ENCODE peak calls at places on chromosome 6, in six cellular contexts. T is fibroblast of lung, W is heart left ventricle, R is RWPE1, M is fibroblast of pulmonary artery, N is bronchial epithelial cell. P is an unnamed sample.

GRCh38 chr6:105835373-105835772 is 250.8 kb upstream of the PRDM1 start:
- DNase-seq in W (no peak), T (peak), R (peak), M (peak), N (peak), P (peak)

GRCh38 chr6:105452924-105453756 is 50.3 kb upstream of the PREP start:
- DNase-seq in N (no peak), R (no peak), M (no peak), W (no peak), T (no peak), P (no peak)

GRCh38 chr6:146028250-146028789 is 542 bp upstream of the GRM1 start:
- DNase-seq in N (peak), T (peak), W (peak), R (peak), M (peak), P (peak)

GRCh38 chr6:24689964-24690363 is 23.1 kb downstream of the ACOT13 start:
- DNase-seq in N (no peak), M (no peak), T (peak), R (no peak), W (no peak), P (no peak)

GRCh38 chr6:31723245-31723979 is at the start of gene MPIG6B:
- DNase-seq in R (no peak), T (no peak), M (no peak), W (no peak), N (no peak), P (no peak)

GRCh38 chr6:91667596-91667995 is 1080.7 kb upstream of the MAP3K7 start:
- DNase-seq in R (no peak), W (no peak), T (no peak), M (no peak), N (no peak), P (no peak)

GRCh38 chr6:701215-701614 is 8.3 kb upstream of the EXOC2 start:
- DNase-seq in T (no peak), M (no peak), R (no peak), N (no peak), W (no peak), P (no peak)

GRCh38 chr6:112416885-112417284 is 69.8 kb downstream of the RFPL4B start:
- DNase-seq in N (no peak), M (no peak), T (peak), W (no peak), R (no peak), P (no peak)

GRCh38 chr6:7262746-7263335 is 50.2 kb downstream of the SSR1 start:
- DNase-seq in N (no peak), W (no peak), M (no peak), T (no peak), R (no peak), P (no peak)

GRCh38 chr6:15921243-15921642 is 207.6 kb upstream of the MYLIP start:
- DNase-seq in R (no peak), N (no peak), W (no peak), T (no peak), M (peak), P (no peak)

GRCh38 chr6:124793406-124793805 is 168.8 kb upstream of the RNF217 start:
- DNase-seq in W (no peak), N (no peak), M (peak), T (no peak), R (no peak), P (no peak)

GRCh38 chr6:68701159-68701558 is 66.1 kb downstream of the ADGRB3 start:
- DNase-seq in M (no peak), W (no peak), R (peak), N (peak), T (no peak), P (no peak)

GRCh38 chr6:158660331-158660730 is 10.5 kb downstream of the SYTL3 start:
- DNase-seq in M (no peak), T (no peak), N (peak), W (no peak), R (peak), P (no peak)

DNA sequence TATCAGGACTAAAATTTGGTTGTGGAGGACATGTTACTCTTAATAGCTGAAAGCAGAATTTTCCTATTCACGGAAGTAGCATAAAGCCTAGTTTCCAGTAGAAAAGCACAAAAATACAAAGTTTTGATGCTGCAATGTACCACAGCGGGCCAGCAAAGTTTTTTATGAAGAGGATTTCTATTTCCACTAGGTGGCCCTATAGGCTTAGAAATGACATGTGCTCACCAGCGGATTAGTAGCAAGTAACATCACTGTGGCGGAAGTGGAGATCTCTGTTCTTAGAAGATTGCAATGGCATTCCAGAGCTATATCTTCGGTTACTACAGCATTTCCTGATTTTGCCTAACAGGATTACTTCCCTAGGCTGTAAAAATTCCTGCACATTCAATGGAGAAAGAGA is 1219.0 kb upstream of the EYS start:
- DNase-seq in W (no peak), M (peak), R (no peak), T (peak), N (no peak), P (no peak)
- TF ChIP-seq CTCF in W (no peak), M (peak), R (peak), T (no peak), N (no peak), P (no peak)

GRCh38 chr6:67694127-67694526 is 941.0 kb upstream of the ADGRB3 start:
- DNase-seq in R (no peak), W (no peak), T (no peak), M (no peak), N (no peak), P (no peak)
- TF ChIP-seq CTCF in R (no peak), W (no peak), T (no peak), M (no peak), N (peak), P (peak)

GRCh38 chr6:74964871-74965441 is 240.9 kb downstream of the COL12A1 start:
- DNase-seq in M (peak), R (no peak), T (no peak), N (no peak), W (no peak), P (no peak)
- TF ChIP-seq CTCF in M (no peak), R (no peak), T (no peak), N (no peak), W (no peak), P (no peak)

DNA sequence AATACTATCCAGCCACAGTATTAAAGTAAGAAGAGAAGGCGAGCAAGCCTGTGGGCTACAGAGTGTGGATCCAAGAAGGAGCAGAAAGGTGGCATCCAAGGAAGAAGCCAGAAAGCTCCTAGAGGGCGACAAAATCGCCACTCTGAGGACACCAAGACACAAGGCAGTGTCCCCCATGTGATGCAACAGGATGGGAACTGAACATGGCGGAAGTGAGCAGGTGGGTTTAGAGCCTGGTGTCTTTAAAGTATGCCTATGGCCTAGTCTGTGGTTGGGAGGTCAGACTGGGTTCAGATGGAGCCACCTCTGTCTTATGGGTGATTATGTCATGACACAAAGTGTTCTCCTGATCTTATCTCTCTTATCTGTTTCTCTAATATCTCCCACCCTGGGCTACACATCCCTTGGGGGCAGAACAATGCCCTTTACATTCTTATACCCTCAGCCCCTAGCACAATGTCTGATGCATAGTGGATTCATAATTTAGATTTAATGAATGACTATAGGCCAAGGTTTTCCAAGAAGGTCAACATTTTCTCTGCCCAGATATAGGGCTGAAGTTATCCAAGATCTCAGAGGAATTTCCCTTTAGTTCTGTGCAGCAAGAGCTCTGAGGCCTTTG is 167.1 kb upstream of the AKIRIN2 start:
- DNase-seq in N (no peak), M (no peak), T (no peak), W (no peak), R (no peak), P (no peak)
- TF ChIP-seq CTCF in N (no peak), M (no peak), T (no peak), W (no peak), R (no peak), P (no peak)

DNA sequence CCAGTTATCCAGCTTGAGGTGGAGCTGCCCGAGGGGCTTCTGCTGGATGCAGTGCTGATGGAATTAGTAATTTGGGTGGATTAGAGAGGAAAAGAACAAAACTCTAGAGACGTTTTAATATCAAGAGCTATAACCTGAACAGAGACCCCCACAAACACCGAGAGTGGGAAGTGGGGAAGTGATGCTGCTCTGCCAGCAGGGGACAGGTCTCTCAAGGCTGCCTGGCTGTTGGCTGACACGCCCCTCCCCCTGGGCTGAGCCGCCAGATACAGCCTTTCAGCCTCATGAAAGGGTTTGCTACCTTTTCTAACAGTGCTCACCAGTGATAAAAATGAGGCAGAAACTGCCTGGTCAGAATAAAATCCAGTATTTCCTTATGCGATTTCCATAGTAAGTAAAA is 9.6 kb downstream of the LEMD2 start:
- DNase-seq in R (no peak), T (no peak), W (no peak), N (no peak), M (no peak), P (no peak)
- TF ChIP-seq CTCF in R (no peak), T (no peak), W (no peak), N (no peak), M (peak), P (peak)

GRCh38 chr6:168908887-168909286 is 344.8 kb downstream of the THBS2 start:
- DNase-seq in W (no peak), R (no peak), N (no peak), M (peak), T (peak), P (no peak)
- TF ChIP-seq CTCF in W (no peak), R (no peak), N (no peak), M (no peak), T (peak), P (no peak)

GRCh38 chr6:56312049-56312448 is 64.7 kb upstream of the COL21A1 start:
- DNase-seq in R (no peak), W (no peak), M (no peak), N (no peak), T (no peak), P (no peak)

GRCh38 chr6:56311525-56311924 is 64.1 kb upstream of the COL21A1 start:
- DNase-seq in N (no peak), M (no peak), W (no peak), R (no peak), T (no peak), P (no peak)

GRCh38 chr6:56318851-56319250 is 71.5 kb upstream of the COL21A1 start:
- DNase-seq in T (no peak), R (no peak), N (no peak), W (no peak), M (no peak), P (no peak)

GRCh38 chr6:56311086-56311485 is 63.7 kb upstream of the COL21A1 start:
- DNase-seq in W (no peak), M (peak), R (no peak), T (no peak), N (no peak), P (no peak)

GRCh38 chr6:56314683-56315523 is 67.5 kb upstream of the COL21A1 start:
- DNase-seq in M (peak), W (no peak), N (peak), R (peak), T (peak), P (no peak)
- TF ChIP-seq CTCF in M (peak), W (peak), N (peak), R (peak), T (peak), P (peak)

DNA sequence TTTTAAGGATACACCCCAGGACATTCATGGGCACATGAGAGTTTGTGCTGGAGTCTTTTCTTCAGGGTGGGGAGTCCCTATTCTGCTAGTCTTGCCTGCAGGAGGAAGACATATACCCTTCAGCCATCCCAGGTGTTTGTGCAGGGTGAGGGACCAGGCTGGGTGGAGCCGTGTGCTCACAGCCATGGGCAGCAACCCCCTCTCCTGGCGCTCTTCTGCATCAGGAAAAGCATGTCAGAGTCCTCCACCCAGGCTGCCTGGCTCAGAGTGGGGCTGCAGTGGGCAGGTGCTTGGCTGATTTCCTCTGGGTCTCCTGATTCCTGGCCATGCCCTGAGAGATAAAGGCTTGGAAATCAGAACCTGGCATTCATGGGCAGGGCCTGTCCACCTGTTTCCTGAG is 22.7 kb upstream of the MLN start:
- DNase-seq in R (no peak), M (no peak), N (no peak), T (no peak), W (no peak), P (no peak)
- TF ChIP-seq CTCF in R (no peak), M (no peak), N (no peak), T (no peak), W (no peak), P (no peak)

GRCh38 chr6:170136541-170137175 is 154.2 kb downstream of the DLL1 start:
- DNase-seq in W (no peak), R (no peak), N (no peak), T (no peak), M (no peak), P (no peak)

GRCh38 chr6:170139531-170139930 is 151.3 kb downstream of the DLL1 start:
- DNase-seq in T (no peak), R (no peak), N (no peak), M (no peak), W (no peak), P (no peak)

GRCh38 chr6:170140129-170140528 is 150.7 kb downstream of the DLL1 start:
- DNase-seq in W (no peak), N (no peak), T (no peak), R (no peak), M (no peak), P (no peak)

GRCh38 chr6:170137176-170137891 is 153.5 kb downstream of the DLL1 start:
- DNase-seq in R (no peak), T (no peak), N (no peak), M (no peak), W (peak), P (no peak)

GRCh38 chr6:170137911-170138910 is 152.7 kb downstream of the DLL1 start:
- DNase-seq in W (peak), T (no peak), R (no peak), M (no peak), N (no peak), P (no peak)
- TF ChIP-seq CTCF in W (no peak), T (no peak), R (no peak), M (no peak), N (no peak), P (no peak)

DNA sequence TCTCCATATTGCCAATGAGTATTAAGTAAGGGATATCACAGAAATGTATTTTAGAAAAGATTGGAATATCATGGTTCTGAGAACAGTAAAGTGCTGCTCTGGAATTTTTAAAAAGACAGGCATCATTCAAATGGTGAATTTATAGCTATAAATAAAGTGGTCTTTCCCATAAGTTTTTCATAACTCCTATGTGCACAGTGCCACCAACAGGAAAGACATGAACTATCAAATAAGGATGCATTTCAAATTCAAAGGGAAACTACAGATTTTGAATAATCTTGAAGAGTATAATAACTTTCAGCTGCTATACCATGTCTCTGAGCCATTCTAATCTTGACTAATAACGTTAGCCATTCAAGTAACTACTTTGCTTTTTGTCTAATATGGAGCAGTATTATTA is 456.8 kb upstream of the GJE1 start:
- DNase-seq in M (peak), R (no peak), N (peak), T (peak), W (no peak), P (no peak)
- TF ChIP-seq CTCF in M (peak), R (peak), N (peak), T (no peak), W (peak), P (no peak)